ENCODE peak calls at places on chromosomes 16 and 17, in four cellular contexts. R is substantia nigra, Z is posterior cingulate gyrus, C is WTC11. T is an unnamed sample.
A peak's percentile ranks its signal among the peaks of the same experiment; 100 is the strongest.

GRCh38 chr17:1980665-1981250 is 44.4 kb downstream of the RTN4RL1 start:
- DNase-seq in R (no peak), Z (no peak), C (no peak), T (no peak)

GRCh38 chr17:17724307-17724921 is 43.2 kb downstream of the RAI1 start:
- DNase-seq in R (no peak), Z (no peak), C (peak; percentile 66), T (no peak)

GRCh38 chr16:85462405-85463227 is 150.5 kb upstream of the GSE1 start:
- DNase-seq in R (no peak), Z (no peak), C (no peak), T (no peak)

GRCh38 chr16:27462200-27462845 is 60.3 kb downstream of the IL21R start:
- DNase-seq in R (no peak), Z (no peak), C (no peak), T (no peak)

GRCh38 chr16:71357681-71358080 is 842 bp upstream of the CALB2 start:
- DNase-seq in R (no peak), Z (no peak), C (peak; percentile 38), T (no peak)

GRCh38 chr17:12277827-12278226 is 257.1 kb downstream of the MAP2K4 start:
- DNase-seq in R (no peak), Z (no peak), C (no peak), T (no peak)

GRCh38 chr17:4594406-4595349 is 10.3 kb downstream of the SMTNL2 start:
- DNase-seq in R (no peak), Z (no peak), C (peak; percentile 76), T (no peak)

GRCh38 chr17:39400547-39401411 is 647 bp downstream of the FBXL20 start:
- DNase-seq in R (no peak), Z (peak; percentile 15), C (no peak), T (no peak)

GRCh38 chr17:77734371-77735050 is 224.0 kb upstream of the TNRC6C start:
- DNase-seq in R (peak; percentile 75), Z (peak; percentile 93), C (peak; percentile 47), T (no peak)

GRCh38 chr17:19720631-19721426 is 4.4 kb upstream of the SLC47A2 start:
- DNase-seq in R (no peak), Z (no peak), C (no peak), T (no peak)

GRCh38 chr16:47943235-47943634 is 212.6 kb downstream of the ABCC12 start:
- DNase-seq in R (no peak), Z (no peak), C (no peak), T (no peak)

GRCh38 chr17:55348749-55349354 is 72.8 kb downstream of the MMD start:
- DNase-seq in R (peak; percentile 1), Z (peak; percentile 33), C (peak; percentile 31), T (no peak)

GRCh38 chr17:68519911-68520310 is 7.7 kb downstream of the PRKAR1A start:
- DNase-seq in R (no peak), Z (no peak), C (no peak), T (no peak)

GRCh38 chr17:41505007-41505835 is at the start of gene KRT13:
- DNase-seq in R (no peak), Z (no peak), C (no peak), T (no peak)

GRCh38 chr17:58306131-58306951 is 22.3 kb downstream of the TSPOAP1 start:
- DNase-seq in R (no peak), Z (no peak), C (no peak), T (no peak)

GRCh38 chr17:34387566-34387965 is 24.5 kb upstream of the CCL1 start:
- DNase-seq in R (no peak), Z (no peak), C (no peak), T (no peak)

GRCh38 chr16:12061336-12062055 is 85.0 kb downstream of the SNX29 start:
- DNase-seq in R (no peak), Z (no peak), C (no peak), T (no peak)

GRCh38 chr16:10879681-10880589 is 2.9 kb downstream of the CIITA start:
- DNase-seq in R (no peak), Z (no peak), C (no peak), T (no peak)

GRCh38 chr17:57455063-57455914 is 199.0 kb downstream of the MSI2 start:
- DNase-seq in R (no peak), Z (no peak), C (no peak), T (peak; percentile 100)

GRCh38 chr16:70660672-70661350 is 14.5 kb downstream of the IL34 start:
- DNase-seq in R (no peak), Z (no peak), C (no peak), T (no peak)

GRCh38 chr17:3603119-3603869 is 5.9 kb downstream of the TRPV1 start:
- DNase-seq in R (no peak), Z (no peak), C (no peak), T (no peak)

GRCh38 chr17:62824290-62825135 is 16.4 kb upstream of the MARCHF10 start:
- DNase-seq in R (no peak), Z (no peak), C (no peak), T (no peak)

GRCh38 chr17:17779015-17779611 is 57.7 kb downstream of the SREBF1 start:
- DNase-seq in R (no peak), Z (peak; percentile 25), C (no peak), T (no peak)

GRCh38 chr17:31099051-31099450 is 4.3 kb downstream of the NF1 start:
- DNase-seq in R (no peak), Z (no peak), C (no peak), T (no peak)

GRCh38 chr17:79923974-79924638 is 84.9 kb upstream of the CBX4 start:
- DNase-seq in R (no peak), Z (peak; percentile 73), C (peak; percentile 97), T (no peak)

GRCh38 chr17:44990994-44991393 is 22.9 kb upstream of the C1QL1 start:
- DNase-seq in R (no peak), Z (no peak), C (no peak), T (no peak)

T was measured in brain pericyte.